ENCODE peak calls at places on chromosomes 2 and 18, in five cellular contexts. One of them, this sample, is unnamed.

GRCh38 chr18:49238433-49239042 is 221.9 kb downstream of the DYM start:
- DNase-seq in H7: peak
- DNase-seq in naive thymus-derived CD4-positive, alpha-beta T cell: no peak
- DNase-seq in OCI-LY7: peak
- DNase-seq in mesendoderm: no peak
- DNase-seq in this sample: peak

GRCh38 chr2:105795575-105795934 is 50.8 kb downstream of the NCK2 start:
- DNase-seq in H7: no peak
- DNase-seq in naive thymus-derived CD4-positive, alpha-beta T cell: no peak
- DNase-seq in OCI-LY7: no peak
- DNase-seq in mesendoderm: peak
- DNase-seq in this sample: no peak

GRCh38 chr2:27038012-27038411 is 5.2 kb downstream of the TMEM214 start:
- DNase-seq in H7: no peak
- DNase-seq in naive thymus-derived CD4-positive, alpha-beta T cell: no peak
- DNase-seq in OCI-LY7: no peak
- DNase-seq in mesendoderm: no peak
- DNase-seq in this sample: no peak

GRCh38 chr18:53984021-53984420 is 240.4 kb downstream of the MBD2 start:
- DNase-seq in H7: no peak
- DNase-seq in naive thymus-derived CD4-positive, alpha-beta T cell: no peak
- DNase-seq in OCI-LY7: no peak
- DNase-seq in mesendoderm: no peak
- DNase-seq in this sample: no peak

GRCh38 chr2:14524041-14524802 is 108.3 kb upstream of the LRATD1 start:
- DNase-seq in H7: no peak
- DNase-seq in naive thymus-derived CD4-positive, alpha-beta T cell: no peak
- DNase-seq in OCI-LY7: no peak
- DNase-seq in mesendoderm: no peak
- DNase-seq in this sample: no peak

GRCh38 chr2:144671695-144672094 is 151.8 kb upstream of the ZEB2 start:
- DNase-seq in H7: no peak
- DNase-seq in naive thymus-derived CD4-positive, alpha-beta T cell: no peak
- DNase-seq in OCI-LY7: no peak
- DNase-seq in mesendoderm: no peak
- DNase-seq in this sample: no peak

GRCh38 chr2:32455816-32456215 is 99.0 kb downstream of the BIRC6 start:
- DNase-seq in H7: no peak
- DNase-seq in naive thymus-derived CD4-positive, alpha-beta T cell: no peak
- DNase-seq in OCI-LY7: no peak
- DNase-seq in mesendoderm: no peak
- DNase-seq in this sample: no peak

GRCh38 chr2:142574388-142574787 is 303.1 kb upstream of the KYNU start:
- DNase-seq in H7: no peak
- DNase-seq in naive thymus-derived CD4-positive, alpha-beta T cell: no peak
- DNase-seq in OCI-LY7: no peak
- DNase-seq in mesendoderm: no peak
- DNase-seq in this sample: no peak

DNA sequence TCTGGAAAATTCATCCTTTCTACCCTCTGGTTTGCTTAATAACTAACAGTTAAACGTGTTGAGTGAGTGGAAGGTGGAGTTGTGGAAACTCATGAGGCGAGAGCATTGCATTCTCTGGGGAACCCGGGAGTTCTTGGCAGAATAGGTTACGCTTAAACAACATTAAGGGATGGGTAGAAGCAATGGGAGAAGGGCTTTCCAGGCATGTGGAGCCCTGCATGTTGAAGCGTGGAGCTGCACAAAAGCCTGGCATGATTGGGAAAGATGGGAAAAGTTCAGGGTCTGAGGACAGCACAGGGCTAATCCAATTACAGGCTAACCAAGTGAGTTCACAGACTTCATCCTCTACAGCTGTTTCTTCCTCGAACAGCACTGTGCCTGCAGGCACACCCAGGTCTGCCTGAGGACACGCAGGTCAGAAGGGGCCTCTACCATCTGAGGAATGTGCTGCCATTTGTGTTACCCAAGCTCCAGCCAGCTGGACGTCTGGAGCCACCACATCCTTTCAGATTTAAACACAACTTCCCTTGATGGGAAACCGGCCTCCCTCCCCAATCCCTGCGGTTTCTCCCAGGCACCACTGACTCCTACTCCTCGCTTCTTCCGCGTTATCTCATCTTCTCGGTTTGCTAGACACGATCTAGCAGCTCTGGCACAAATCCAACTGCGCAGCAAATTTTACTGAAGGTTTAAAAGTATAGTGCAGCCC is 164.2 kb downstream of the ANTXR1 start:
- DNase-seq in H7: peak
- DNase-seq in naive thymus-derived CD4-positive, alpha-beta T cell: no peak
- DNase-seq in OCI-LY7: no peak
- DNase-seq in mesendoderm: peak
- DNase-seq in this sample: peak
- H3K4me3 ChIP-seq in H7: no peak
- H3K4me3 ChIP-seq in naive thymus-derived CD4-positive, alpha-beta T cell: no peak
- H3K4me3 ChIP-seq in OCI-LY7: no peak
- H3K4me3 ChIP-seq in mesendoderm: no peak
- H3K4me3 ChIP-seq in this sample: peak

DNA sequence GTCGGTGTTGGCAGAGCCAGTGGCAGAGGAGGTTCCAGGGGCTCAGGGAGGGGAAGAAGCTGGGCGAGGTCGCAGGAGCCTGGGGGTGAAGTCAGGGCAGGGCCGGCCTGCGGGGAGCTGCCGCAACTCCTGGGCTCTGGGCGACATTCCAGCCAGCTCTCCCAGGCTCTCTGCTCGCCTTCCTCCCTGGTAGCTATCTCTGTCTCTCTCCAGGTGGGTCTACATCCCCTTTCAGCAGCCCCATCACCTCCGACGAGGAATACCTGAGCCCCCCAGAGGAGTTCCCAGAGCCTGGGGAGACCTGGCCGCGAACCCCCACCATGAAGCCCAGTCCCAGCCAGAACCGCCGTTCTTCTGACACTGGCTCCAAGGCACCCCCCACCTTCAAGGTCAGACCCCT is 27.0 kb downstream of the SPEG start:
- DNase-seq in H7: no peak
- DNase-seq in naive thymus-derived CD4-positive, alpha-beta T cell: no peak
- DNase-seq in OCI-LY7: no peak
- DNase-seq in mesendoderm: no peak
- DNase-seq in this sample: no peak
- H3K4me3 ChIP-seq in H7: no peak
- H3K4me3 ChIP-seq in naive thymus-derived CD4-positive, alpha-beta T cell: no peak
- H3K4me3 ChIP-seq in OCI-LY7: no peak
- H3K4me3 ChIP-seq in mesendoderm: no peak
- H3K4me3 ChIP-seq in this sample: no peak

DNA sequence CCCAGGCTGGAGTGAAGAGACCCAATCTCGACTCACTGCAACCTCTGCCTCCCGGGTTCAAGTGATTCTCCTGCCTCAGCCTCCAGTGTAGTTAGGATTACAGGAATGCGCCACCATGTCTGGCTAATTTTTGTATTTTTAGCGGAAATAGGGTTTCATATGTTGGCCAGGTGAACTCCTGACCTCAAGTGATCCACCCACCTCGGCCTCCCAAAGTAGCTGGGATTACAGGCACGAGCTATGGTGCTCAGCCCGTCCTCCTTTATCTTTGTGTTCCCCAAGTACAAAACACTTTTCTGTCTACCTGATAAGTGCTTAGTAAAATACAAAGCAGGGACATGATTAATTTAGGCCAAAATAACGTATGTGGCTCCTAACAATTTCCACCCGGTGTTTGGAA is 91.2 kb upstream of the STK17B start:
- DNase-seq in H7: no peak
- DNase-seq in naive thymus-derived CD4-positive, alpha-beta T cell: no peak
- DNase-seq in OCI-LY7: no peak
- DNase-seq in mesendoderm: no peak
- DNase-seq in this sample: no peak
- H3K4me3 ChIP-seq in H7: no peak
- H3K4me3 ChIP-seq in naive thymus-derived CD4-positive, alpha-beta T cell: peak
- H3K4me3 ChIP-seq in OCI-LY7: peak
- H3K4me3 ChIP-seq in mesendoderm: no peak
- H3K4me3 ChIP-seq in this sample: no peak

GRCh38 chr2:221085936-221086335 is 486.2 kb downstream of the EPHA4 start:
- DNase-seq in H7: no peak
- DNase-seq in naive thymus-derived CD4-positive, alpha-beta T cell: no peak
- DNase-seq in OCI-LY7: no peak
- DNase-seq in mesendoderm: no peak
- DNase-seq in this sample: no peak
- H3K4me3 ChIP-seq in H7: no peak
- H3K4me3 ChIP-seq in naive thymus-derived CD4-positive, alpha-beta T cell: no peak
- H3K4me3 ChIP-seq in OCI-LY7: no peak
- H3K4me3 ChIP-seq in mesendoderm: no peak
- H3K4me3 ChIP-seq in this sample: no peak

GRCh38 chr2:236663267-236663666 is 93.6 kb downstream of the ACKR3 start:
- DNase-seq in H7: no peak
- DNase-seq in naive thymus-derived CD4-positive, alpha-beta T cell: no peak
- DNase-seq in OCI-LY7: no peak
- DNase-seq in mesendoderm: no peak
- DNase-seq in this sample: no peak

GRCh38 chr2:236662231-236663160 is 92.9 kb downstream of the ACKR3 start:
- DNase-seq in H7: no peak
- DNase-seq in naive thymus-derived CD4-positive, alpha-beta T cell: no peak
- DNase-seq in OCI-LY7: no peak
- DNase-seq in mesendoderm: no peak
- DNase-seq in this sample: no peak

GRCh38 chr2:236661064-236661761 is 91.6 kb downstream of the ACKR3 start:
- DNase-seq in H7: peak
- DNase-seq in naive thymus-derived CD4-positive, alpha-beta T cell: no peak
- DNase-seq in OCI-LY7: no peak
- DNase-seq in mesendoderm: peak
- DNase-seq in this sample: no peak

GRCh38 chr2:236663671-236664101 is 94.1 kb downstream of the ACKR3 start:
- DNase-seq in H7: no peak
- DNase-seq in naive thymus-derived CD4-positive, alpha-beta T cell: no peak
- DNase-seq in OCI-LY7: no peak
- DNase-seq in mesendoderm: no peak
- DNase-seq in this sample: no peak

DNA sequence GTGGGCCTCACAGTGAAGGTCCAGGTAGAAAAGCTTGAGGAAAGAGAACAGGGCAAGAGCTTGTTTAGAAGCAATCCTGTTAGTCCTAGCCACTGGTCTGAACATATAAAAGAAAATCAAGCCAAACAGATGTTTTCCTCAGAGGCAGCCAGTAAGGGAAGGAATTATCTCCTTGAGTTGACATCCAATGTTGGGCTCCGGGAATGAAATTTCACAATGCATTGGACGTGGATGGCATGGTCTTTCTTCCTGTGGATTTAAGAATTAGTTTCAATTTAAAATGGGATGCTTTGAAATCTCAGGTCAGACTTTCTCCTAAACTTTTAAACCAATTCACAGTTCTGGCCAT is 92.1 kb downstream of the ACKR3 start:
- DNase-seq in H7: no peak
- DNase-seq in naive thymus-derived CD4-positive, alpha-beta T cell: no peak
- DNase-seq in OCI-LY7: no peak
- DNase-seq in mesendoderm: no peak
- DNase-seq in this sample: no peak
- H3K4me3 ChIP-seq in H7: no peak
- H3K4me3 ChIP-seq in naive thymus-derived CD4-positive, alpha-beta T cell: no peak
- H3K4me3 ChIP-seq in OCI-LY7: no peak
- H3K4me3 ChIP-seq in mesendoderm: no peak
- H3K4me3 ChIP-seq in this sample: no peak

GRCh38 chr2:30234180-30234971 is 3.0 kb downstream of the LBH start:
- DNase-seq in H7: no peak
- DNase-seq in naive thymus-derived CD4-positive, alpha-beta T cell: peak
- DNase-seq in OCI-LY7: no peak
- DNase-seq in mesendoderm: peak
- DNase-seq in this sample: no peak
- H3K4me3 ChIP-seq in H7: no peak
- H3K4me3 ChIP-seq in naive thymus-derived CD4-positive, alpha-beta T cell: peak
- H3K4me3 ChIP-seq in OCI-LY7: no peak
- H3K4me3 ChIP-seq in mesendoderm: no peak
- H3K4me3 ChIP-seq in this sample: no peak

GRCh38 chr2:30457316-30457715 is 10.3 kb downstream of the LCLAT1 start:
- DNase-seq in H7: no peak
- DNase-seq in naive thymus-derived CD4-positive, alpha-beta T cell: no peak
- DNase-seq in OCI-LY7: no peak
- DNase-seq in mesendoderm: no peak
- DNase-seq in this sample: no peak
- H3K4me3 ChIP-seq in H7: no peak
- H3K4me3 ChIP-seq in naive thymus-derived CD4-positive, alpha-beta T cell: no peak
- H3K4me3 ChIP-seq in OCI-LY7: no peak
- H3K4me3 ChIP-seq in mesendoderm: no peak
- H3K4me3 ChIP-seq in this sample: no peak